ENCODE peak calls at places on chromosome 10, in six cellular contexts. One of them, this sample, is unnamed. For H3K9me3, the result is how much of the 10 kb centered on the place peaks cover.

GRCh38 chr10:16737420-16737819 is 79.8 kb downstream of the RSU1 start:
- DNase-seq in A549: no peak
- DNase-seq in spleen: no peak
- DNase-seq in breast epithelium: no peak
- DNase-seq in PC-9: no peak
- DNase-seq in astrocyte: no peak
- DNase-seq in this sample: no peak

GRCh38 chr10:36721851-36722250 is 403.5 kb upstream of the ANKRD30A start:
- DNase-seq in A549: no peak
- DNase-seq in spleen: no peak
- DNase-seq in breast epithelium: no peak
- DNase-seq in PC-9: no peak
- DNase-seq in astrocyte: no peak
- DNase-seq in this sample: no peak

GRCh38 chr10:69847883-69848282 is 46.2 kb downstream of the COL13A1 start:
- DNase-seq in A549: no peak
- DNase-seq in spleen: no peak
- DNase-seq in breast epithelium: no peak
- DNase-seq in PC-9: no peak
- DNase-seq in astrocyte: no peak
- DNase-seq in this sample: no peak

GRCh38 chr10:3226960-3227724 is 54.6 kb upstream of the PITRM1 start:
- DNase-seq in A549: peak
- DNase-seq in spleen: no peak
- DNase-seq in breast epithelium: no peak
- DNase-seq in PC-9: peak
- DNase-seq in astrocyte: peak
- DNase-seq in this sample: no peak

GRCh38 chr10:76009531-76009930 is 578.1 kb downstream of the LRMDA start:
- DNase-seq in A549: no peak
- DNase-seq in spleen: no peak
- DNase-seq in breast epithelium: no peak
- DNase-seq in PC-9: no peak
- DNase-seq in astrocyte: no peak
- DNase-seq in this sample: no peak

GRCh38 chr10:3178070-3178469 is 5.5 kb upstream of the PITRM1 start:
- DNase-seq in A549: no peak
- DNase-seq in spleen: no peak
- DNase-seq in breast epithelium: no peak
- DNase-seq in PC-9: no peak
- DNase-seq in astrocyte: no peak
- DNase-seq in this sample: no peak

GRCh38 chr10:99393683-99394082 is 36.7 kb downstream of the GOT1 start:
- DNase-seq in A549: no peak
- DNase-seq in spleen: no peak
- DNase-seq in breast epithelium: no peak
- DNase-seq in PC-9: no peak
- DNase-seq in astrocyte: no peak
- DNase-seq in this sample: no peak

GRCh38 chr10:128563904-128564303 is 437.7 kb upstream of the MKI67 start:
- DNase-seq in A549: no peak
- DNase-seq in spleen: no peak
- DNase-seq in breast epithelium: no peak
- DNase-seq in PC-9: no peak
- DNase-seq in astrocyte: no peak
- DNase-seq in this sample: no peak

GRCh38 chr10:66045859-66046258 is 880.0 kb upstream of the LRRTM3 start:
- DNase-seq in A549: no peak
- DNase-seq in spleen: no peak
- DNase-seq in breast epithelium: no peak
- DNase-seq in PC-9: no peak
- DNase-seq in astrocyte: no peak
- DNase-seq in this sample: no peak

GRCh38 chr10:24723386-24723787 is 300 bp downstream of the ARHGAP21 start:
- DNase-seq in A549: peak
- DNase-seq in spleen: peak
- DNase-seq in breast epithelium: no peak
- DNase-seq in PC-9: no peak
- DNase-seq in astrocyte: no peak
- DNase-seq in this sample: no peak

GRCh38 chr10:38050212-38050611 is 39.7 kb downstream of the ZNF33A start:
- DNase-seq in A549: no peak
- DNase-seq in spleen: no peak
- DNase-seq in breast epithelium: no peak
- DNase-seq in PC-9: no peak
- DNase-seq in astrocyte: no peak
- DNase-seq in this sample: no peak

DNA sequence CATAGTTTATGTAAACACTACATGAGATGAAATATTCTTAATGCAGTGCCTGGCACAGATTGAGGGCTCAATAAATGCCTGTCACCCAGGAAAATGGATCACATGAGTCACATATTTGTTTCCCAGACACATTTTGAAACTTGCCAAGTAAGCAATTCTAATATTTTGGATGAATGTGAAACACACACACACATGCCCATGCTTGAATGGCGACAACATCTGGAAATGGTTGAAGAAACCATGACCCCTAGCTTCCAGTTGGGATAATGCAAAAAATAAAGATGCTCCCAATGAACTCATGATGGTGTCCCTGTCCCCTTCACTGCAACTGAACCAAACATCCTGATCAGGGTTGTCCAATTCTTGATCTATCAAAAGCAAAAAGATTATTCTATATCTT is 797.3 kb downstream of the XPNPEP1 start:
- DNase-seq in A549: no peak
- DNase-seq in spleen: no peak
- DNase-seq in breast epithelium: no peak
- DNase-seq in PC-9: no peak
- DNase-seq in astrocyte: no peak
- DNase-seq in this sample: no peak
- H3K9me3 ChIP-seq in A549: under half
- H3K9me3 ChIP-seq in spleen: under half
- H3K9me3 ChIP-seq in breast epithelium: under half
- H3K9me3 ChIP-seq in PC-9: under half
- H3K9me3 ChIP-seq in astrocyte: under half
- H3K9me3 ChIP-seq in this sample: under half

GRCh38 chr10:103544657-103545310 is 51.3 kb downstream of the NEURL1 start:
- DNase-seq in A549: no peak
- DNase-seq in spleen: peak
- DNase-seq in breast epithelium: no peak
- DNase-seq in PC-9: no peak
- DNase-seq in astrocyte: no peak
- DNase-seq in this sample: no peak
- TF ChIP-seq CTCF in A549: no peak
- TF ChIP-seq CTCF in spleen: no peak
- TF ChIP-seq CTCF in breast epithelium: no peak
- TF ChIP-seq CTCF in PC-9: no peak
- TF ChIP-seq CTCF in astrocyte: no peak
- TF ChIP-seq CTCF in this sample: no peak

DNA sequence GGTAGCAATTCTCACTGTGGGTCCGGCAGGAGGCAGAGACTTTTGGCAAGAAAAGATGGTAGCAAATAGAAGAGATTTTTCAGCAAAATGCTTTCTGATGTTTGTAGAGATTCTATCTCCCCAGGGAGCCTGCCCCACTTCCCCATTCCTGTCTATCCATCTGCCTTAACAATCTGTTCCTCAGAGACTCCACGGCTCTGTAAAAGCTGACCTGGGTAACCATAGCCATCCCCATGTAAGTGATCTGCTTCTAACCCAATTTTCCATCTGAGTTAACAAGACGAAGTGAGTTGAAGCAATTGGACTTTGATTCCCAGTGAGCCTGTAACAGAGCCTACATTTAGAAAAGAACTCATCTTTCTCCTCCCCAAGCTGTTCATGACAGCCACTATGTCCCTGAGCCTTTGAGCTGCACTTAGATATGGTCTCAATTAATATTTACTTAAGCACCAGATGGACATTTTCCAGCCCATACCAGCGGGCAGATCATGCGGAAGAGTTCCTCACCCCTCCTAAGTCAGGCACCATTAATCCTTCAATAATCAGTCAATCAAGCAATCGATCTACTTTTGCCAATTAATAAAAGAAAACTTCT is 896.1 kb downstream of the CCSER2 start:
- DNase-seq in A549: no peak
- DNase-seq in spleen: no peak
- DNase-seq in breast epithelium: no peak
- DNase-seq in PC-9: no peak
- DNase-seq in astrocyte: no peak
- DNase-seq in this sample: no peak
- H3K4me3 ChIP-seq in A549: no peak
- H3K4me3 ChIP-seq in spleen: no peak
- H3K4me3 ChIP-seq in breast epithelium: no peak
- H3K4me3 ChIP-seq in PC-9: no peak
- H3K4me3 ChIP-seq in astrocyte: no peak
- H3K4me3 ChIP-seq in this sample: no peak

GRCh38 chr10:9828110-9828509 is 1189.6 kb upstream of the CELF2 start:
- DNase-seq in A549: no peak
- DNase-seq in spleen: no peak
- DNase-seq in breast epithelium: no peak
- DNase-seq in PC-9: no peak
- DNase-seq in astrocyte: no peak
- DNase-seq in this sample: no peak
- H3K9me3 ChIP-seq in A549: under half
- H3K9me3 ChIP-seq in spleen: under half
- H3K9me3 ChIP-seq in breast epithelium: under half
- H3K9me3 ChIP-seq in PC-9: under half
- H3K9me3 ChIP-seq in astrocyte: under half
- H3K9me3 ChIP-seq in this sample: under half

GRCh38 chr10:48462482-48463020 is 142.3 kb downstream of the ARHGAP22 start:
- DNase-seq in A549: no peak
- DNase-seq in spleen: no peak
- DNase-seq in breast epithelium: peak
- DNase-seq in PC-9: no peak
- DNase-seq in astrocyte: no peak
- DNase-seq in this sample: no peak

GRCh38 chr10:48463318-48464003 is 141.4 kb downstream of the ARHGAP22 start:
- DNase-seq in A549: no peak
- DNase-seq in spleen: peak
- DNase-seq in breast epithelium: peak
- DNase-seq in PC-9: no peak
- DNase-seq in astrocyte: no peak
- DNase-seq in this sample: no peak

GRCh38 chr10:48464871-48465736 is 139.8 kb downstream of the ARHGAP22 start:
- DNase-seq in A549: no peak
- DNase-seq in spleen: peak
- DNase-seq in breast epithelium: peak
- DNase-seq in PC-9: no peak
- DNase-seq in astrocyte: no peak
- DNase-seq in this sample: no peak

GRCh38 chr10:48465860-48466521 is 138.9 kb downstream of the ARHGAP22 start:
- DNase-seq in A549: no peak
- DNase-seq in spleen: no peak
- DNase-seq in breast epithelium: peak
- DNase-seq in PC-9: no peak
- DNase-seq in astrocyte: no peak
- DNase-seq in this sample: no peak

GRCh38 chr10:48464121-48464870 is 140.6 kb downstream of the ARHGAP22 start:
- DNase-seq in A549: no peak
- DNase-seq in spleen: peak
- DNase-seq in breast epithelium: peak
- DNase-seq in PC-9: no peak
- DNase-seq in astrocyte: no peak
- DNase-seq in this sample: no peak
- TF ChIP-seq CTCF in A549: no peak
- TF ChIP-seq CTCF in spleen: no peak
- TF ChIP-seq CTCF in breast epithelium: no peak
- TF ChIP-seq CTCF in PC-9: no peak
- TF ChIP-seq CTCF in astrocyte: no peak
- TF ChIP-seq CTCF in this sample: no peak

GRCh38 chr10:45111509-45111908 is 110.8 kb downstream of the ZNF22 start:
- DNase-seq in A549: no peak
- DNase-seq in spleen: no peak
- DNase-seq in breast epithelium: no peak
- DNase-seq in PC-9: no peak
- DNase-seq in astrocyte: no peak
- DNase-seq in this sample: no peak
- H3K4me3 ChIP-seq in A549: no peak
- H3K4me3 ChIP-seq in spleen: no peak
- H3K4me3 ChIP-seq in breast epithelium: no peak
- H3K4me3 ChIP-seq in PC-9: no peak
- H3K4me3 ChIP-seq in astrocyte: no peak
- H3K4me3 ChIP-seq in this sample: no peak

DNA sequence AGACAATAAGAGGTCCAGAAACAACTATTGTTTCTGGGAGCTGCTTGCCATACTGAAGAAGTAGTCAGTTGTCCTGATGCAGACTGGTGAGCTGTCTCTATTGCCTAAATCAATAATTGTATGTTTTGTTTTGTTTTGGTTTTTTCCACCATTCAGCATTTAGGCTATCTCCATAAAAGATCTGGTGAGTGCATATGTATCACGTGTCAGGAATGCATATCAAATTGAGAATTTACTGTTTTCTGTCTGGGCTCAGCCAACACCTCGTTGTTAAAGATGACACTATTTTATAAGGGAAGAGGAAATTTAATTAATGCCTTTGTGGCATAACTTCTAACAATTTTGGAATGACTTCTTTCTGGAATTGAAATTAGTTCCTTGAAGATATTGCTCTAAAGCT is 66.2 kb downstream of the SORCS1 start:
- DNase-seq in A549: no peak
- DNase-seq in spleen: no peak
- DNase-seq in breast epithelium: no peak
- DNase-seq in PC-9: no peak
- DNase-seq in astrocyte: no peak
- DNase-seq in this sample: no peak
- H3K9me3 ChIP-seq in A549: under half
- H3K9me3 ChIP-seq in spleen: under half
- H3K9me3 ChIP-seq in breast epithelium: under half
- H3K9me3 ChIP-seq in PC-9: under half
- H3K9me3 ChIP-seq in astrocyte: under half
- H3K9me3 ChIP-seq in this sample: under half

GRCh38 chr10:130326954-130327353 is 190.8 kb downstream of the GLRX3 start:
- DNase-seq in A549: no peak
- DNase-seq in spleen: peak
- DNase-seq in breast epithelium: no peak
- DNase-seq in PC-9: no peak
- DNase-seq in astrocyte: no peak
- DNase-seq in this sample: no peak
- TF ChIP-seq CTCF in A549: no peak
- TF ChIP-seq CTCF in spleen: no peak
- TF ChIP-seq CTCF in breast epithelium: no peak
- TF ChIP-seq CTCF in PC-9: no peak
- TF ChIP-seq CTCF in astrocyte: no peak
- TF ChIP-seq CTCF in this sample: no peak

GRCh38 chr10:97768322-97769315 is 3.2 kb downstream of the SFRP5 start:
- DNase-seq in A549: no peak
- DNase-seq in spleen: no peak
- DNase-seq in breast epithelium: no peak
- DNase-seq in PC-9: no peak
- DNase-seq in astrocyte: no peak
- DNase-seq in this sample: no peak

GRCh38 chr10:97773096-97773495 is 1.3 kb upstream of the SFRP5 start:
- DNase-seq in A549: no peak
- DNase-seq in spleen: no peak
- DNase-seq in breast epithelium: no peak
- DNase-seq in PC-9: no peak
- DNase-seq in astrocyte: no peak
- DNase-seq in this sample: no peak

GRCh38 chr10:97770265-97770664 is 1.5 kb downstream of the SFRP5 start:
- DNase-seq in A549: no peak
- DNase-seq in spleen: no peak
- DNase-seq in breast epithelium: no peak
- DNase-seq in PC-9: no peak
- DNase-seq in astrocyte: no peak
- DNase-seq in this sample: no peak

GRCh38 chr10:97771913-97772823 is at the start of gene SFRP5:
- DNase-seq in A549: no peak
- DNase-seq in spleen: no peak
- DNase-seq in breast epithelium: no peak
- DNase-seq in PC-9: no peak
- DNase-seq in astrocyte: no peak
- DNase-seq in this sample: no peak

GRCh38 chr10:97771055-97771811 is 566 bp downstream of the SFRP5 start:
- DNase-seq in A549: peak
- DNase-seq in spleen: no peak
- DNase-seq in breast epithelium: no peak
- DNase-seq in PC-9: no peak
- DNase-seq in astrocyte: peak
- DNase-seq in this sample: no peak
- H3K4me3 ChIP-seq in A549: peak
- H3K4me3 ChIP-seq in spleen: peak
- H3K4me3 ChIP-seq in breast epithelium: no peak
- H3K4me3 ChIP-seq in PC-9: no peak
- H3K4me3 ChIP-seq in astrocyte: peak
- H3K4me3 ChIP-seq in this sample: peak

This sample was measured in AG04450.